ENCODE peak calls at places on chromosome 3, in ten cellular contexts. J, B, P, Y, D, A, U, X, N and K are unnamed samples.

GRCh38 chr3:32239638-32240550 is 1.4 kb downstream of the CMTM8 start:
- DNase-seq in J (no peak), B (no peak), P (no peak), Y (no peak), D (no peak), A (no peak), U (no peak), X (peak; percentile 57), N (no peak), K (peak; percentile 67)

GRCh38 chr3:103227651-103228050 is 792.8 kb downstream of the ZPLD1 start:
- DNase-seq in J (no peak), B (no peak), P (no peak), Y (no peak), D (no peak), A (no peak), U (no peak), X (no peak), N (no peak), K (no peak)

GRCh38 chr3:7924228-7924627 is 577.4 kb upstream of the LMCD1 start:
- DNase-seq in J (no peak), B (no peak), P (no peak), Y (no peak), D (no peak), A (no peak), U (no peak), X (no peak), N (no peak), K (no peak)

GRCh38 chr3:184857099-184857498 is 45.1 kb downstream of the VPS8 start:
- DNase-seq in J (no peak), B (no peak), P (no peak), Y (no peak), D (no peak), A (no peak), U (no peak), X (no peak), N (no peak), K (no peak)

GRCh38 chr3:8651418-8652322 is 7.1 kb upstream of the SSUH2 start:
- DNase-seq in J (no peak), B (no peak), P (no peak), Y (no peak), D (no peak), A (no peak), U (no peak), X (no peak), N (no peak), K (peak; percentile 24)

GRCh38 chr3:143847787-143848631 is at the start of gene SLC9A9:
- DNase-seq in J (no peak), B (no peak), P (peak; percentile 41), Y (peak; percentile 15), D (no peak), A (no peak), U (no peak), X (peak; percentile 49), N (no peak), K (peak; percentile 30)

GRCh38 chr3:85681906-85682305 is 723.1 kb downstream of the CADM2 start:
- DNase-seq in J (no peak), B (no peak), P (no peak), Y (no peak), D (no peak), A (no peak), U (no peak), X (no peak), N (no peak), K (no peak)

GRCh38 chr3:61996351-61996750 is 377.0 kb downstream of the FEZF2 start:
- DNase-seq in J (no peak), B (no peak), P (no peak), Y (no peak), D (no peak), A (no peak), U (no peak), X (no peak), N (no peak), K (no peak)

GRCh38 chr3:38730281-38730680 is 80.8 kb upstream of the SCN5A start:
- DNase-seq in J (no peak), B (no peak), P (no peak), Y (no peak), D (no peak), A (no peak), U (no peak), X (no peak), N (no peak), K (no peak)

GRCh38 chr3:189394599-189395121 is 222.9 kb downstream of the TPRG1 start:
- DNase-seq in J (no peak), B (no peak), P (no peak), Y (no peak), D (no peak), A (no peak), U (no peak), X (no peak), N (no peak), K (no peak)

GRCh38 chr3:144060881-144061280 is 89.3 kb downstream of the DIPK2A start:
- DNase-seq in J (no peak), B (no peak), P (no peak), Y (no peak), D (no peak), A (no peak), U (no peak), X (no peak), N (no peak), K (no peak)

GRCh38 chr3:48600711-48601621 is 5.8 kb upstream of the COL7A1 start:
- DNase-seq in J (no peak), B (no peak), P (no peak), Y (no peak), D (no peak), A (no peak), U (no peak), X (no peak), N (no peak), K (no peak)
- H3K36me3 ChIP-seq in J (no peaks in the 10 kb centered on the region), B (peaks cover 4% of the 10 kb centered on the region), P (peaks cover 86% of the 10 kb centered on the region), Y (peaks cover 31% of the 10 kb centered on the region), D (peaks cover 57% of the 10 kb centered on the region), A (peaks cover 72% of the 10 kb centered on the region), U (no peaks in the 10 kb centered on the region), X (peaks cover 57% of the 10 kb centered on the region), N (peaks cover 81% of the 10 kb centered on the region), K (peaks cover 51% of the 10 kb centered on the region)

GRCh38 chr3:89250742-89251141 is 143.3 kb downstream of the EPHA3 start:
- DNase-seq in J (no peak), B (no peak), P (no peak), Y (no peak), D (no peak), A (no peak), U (no peak), X (no peak), N (no peak), K (no peak)

GRCh38 chr3:89246326-89246725 is 138.9 kb downstream of the EPHA3 start:
- DNase-seq in J (no peak), B (no peak), P (no peak), Y (no peak), D (no peak), A (no peak), U (no peak), X (no peak), N (no peak), K (no peak)
- TF ChIP-seq CTCF in J (no peak), B (no peak), P (no peak), Y (no peak), D (no peak), A (no peak), U (no peak), X (no peak), N (no peak), K (no peak)

GRCh38 chr3:125002414-125002811 is 53.4 kb downstream of the HEG1 start:
- DNase-seq in J (no peak), B (no peak), P (no peak), Y (no peak), D (no peak), A (no peak), U (no peak), X (peak; percentile 55), N (no peak), K (no peak)
- H3K36me3 ChIP-seq in J (no peaks in the 10 kb centered on the region), B (peaks cover 26% of the 10 kb centered on the region), P (peaks cover 87% of the 10 kb centered on the region), Y (no peaks in the 10 kb centered on the region), D (peaks cover 77% of the 10 kb centered on the region), A (peaks cover 93% of the 10 kb centered on the region), U (no peaks in the 10 kb centered on the region), X (peaks cover 20% of the 10 kb centered on the region), N (peaks cover 100% of the 10 kb centered on the region), K (no peaks in the 10 kb centered on the region)

GRCh38 chr3:72628065-72628464 is 220.2 kb downstream of the SHQ1 start:
- DNase-seq in J (no peak), B (no peak), P (no peak), Y (no peak), D (no peak), A (no peak), U (no peak), X (no peak), N (no peak), K (no peak)
- TF ChIP-seq CTCF in J (no peak), B (no peak), P (no peak), Y (no peak), D (no peak), A (no peak), U (no peak), X (no peak), N (no peak), K (no peak)

DNA sequence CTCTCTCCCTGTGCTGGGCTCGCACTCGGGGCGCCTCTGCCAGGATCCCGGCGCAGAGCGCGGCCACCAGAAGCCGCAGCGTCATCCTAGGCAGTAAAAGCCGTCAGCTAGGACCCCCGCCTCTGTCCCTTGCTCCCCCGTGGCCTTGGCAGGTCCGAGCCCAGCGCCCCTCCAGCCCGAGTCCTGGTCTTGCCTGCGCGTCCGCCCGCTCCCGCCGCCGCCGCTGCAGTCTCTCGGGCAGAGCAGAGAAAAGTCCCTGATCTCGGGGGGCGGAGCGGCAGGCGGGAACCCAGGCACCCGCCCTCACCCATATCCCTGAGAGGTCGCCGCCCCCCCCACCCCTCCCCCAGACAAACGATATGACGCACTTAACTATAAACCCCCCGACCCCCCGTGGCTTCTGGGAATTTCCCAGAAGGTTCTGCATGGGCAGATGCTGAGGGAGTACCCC is at the start of gene COL7A1:
- DNase-seq in J (no peak), B (no peak), P (no peak), Y (no peak), D (no peak), A (no peak), U (no peak), X (no peak), N (no peak), K (no peak)
- H3K36me3 ChIP-seq in J (no peaks in the 10 kb centered on the region), B (no peaks in the 10 kb centered on the region), P (peaks cover 27% of the 10 kb centered on the region), Y (peaks cover 5% of the 10 kb centered on the region), D (peaks cover 2% of the 10 kb centered on the region), A (peaks cover 21% of the 10 kb centered on the region), U (no peaks in the 10 kb centered on the region), X (peaks cover 9% of the 10 kb centered on the region), N (peaks cover 42% of the 10 kb centered on the region), K (peaks cover 9% of the 10 kb centered on the region)

DNA sequence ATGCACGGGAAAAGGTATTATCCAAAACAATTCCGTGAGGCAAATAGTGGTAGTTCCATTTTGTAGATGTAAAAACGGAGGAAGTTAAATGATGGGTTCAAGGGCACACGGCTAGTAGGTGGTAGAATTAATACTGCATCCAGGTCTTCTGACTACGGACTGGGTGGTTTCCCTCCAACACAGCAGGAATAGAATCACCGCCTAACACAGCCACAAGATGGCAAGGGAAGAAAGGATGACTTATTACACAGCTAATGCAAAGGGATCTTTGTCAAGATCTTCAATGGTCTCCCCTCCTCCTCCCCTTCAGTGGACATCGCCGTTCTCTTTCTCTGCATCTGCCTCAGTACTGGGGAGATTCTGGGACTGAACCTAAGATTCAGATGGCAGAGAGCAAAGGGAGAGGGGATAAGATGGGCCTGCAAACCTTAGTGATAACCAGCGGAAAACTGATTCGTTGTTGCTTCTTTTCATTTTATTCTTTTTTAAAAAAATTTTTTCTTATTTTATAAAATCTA is 574 bp upstream of the TOPBP1 start:
- DNase-seq in J (no peak), B (no peak), P (no peak), Y (no peak), D (no peak), A (no peak), U (no peak), X (no peak), N (no peak), K (peak; percentile 27)
- TF ChIP-seq CTCF in J (no peak), B (peak; percentile 12), P (no peak), Y (no peak), D (no peak), A (peak; percentile 20), U (no peak), X (no peak), N (no peak), K (no peak)

GRCh38 chr3:71197841-71198565 is 385.5 kb downstream of the FOXP1 start:
- DNase-seq in J (no peak), B (no peak), P (no peak), Y (no peak), D (no peak), A (no peak), U (no peak), X (no peak), N (no peak), K (no peak)
- H3K36me3 ChIP-seq in J (no peaks in the 10 kb centered on the region), B (no peaks in the 10 kb centered on the region), P (peaks cover 9% of the 10 kb centered on the region), Y (no peaks in the 10 kb centered on the region), D (peaks cover 9% of the 10 kb centered on the region), A (peaks cover 11% of the 10 kb centered on the region), U (no peaks in the 10 kb centered on the region), X (no peaks in the 10 kb centered on the region), N (peaks cover 15% of the 10 kb centered on the region), K (no peaks in the 10 kb centered on the region)